ENCODE peak calls at places on chromosomes 7 and 10, in five cellular contexts. One of them, this sample, is unnamed.

GRCh38 chr7:100489824-100490223 is 6.1 kb downstream of the NYAP1 start:
- DNase-seq in BE2C: peak; percentile 99
- DNase-seq in activated CD4-positive, alpha-beta memory T cell treated with anti-CD3 and anti-CD28 coated beads for 36 hours: peak; percentile 48
- DNase-seq in AG09309: no peak
- DNase-seq in NT2/D1: peak; percentile 99
- DNase-seq in this sample: peak; percentile 61

GRCh38 chr10:70652761-70653657 is 19.3 kb upstream of the ADAMTS14 start:
- DNase-seq in activated CD4-positive, alpha-beta memory T cell treated with anti-CD3 and anti-CD28 coated beads for 36 hours: no peak
- DNase-seq in AG09309: peak; percentile 95
- DNase-seq in BE2C: peak; percentile 80
- DNase-seq in NT2/D1: no peak
- DNase-seq in this sample: no peak

GRCh38 chr7:130881091-130881798 is 147.2 kb upstream of the KLF14 start:
- DNase-seq in NT2/D1: no peak
- DNase-seq in AG09309: no peak
- DNase-seq in activated CD4-positive, alpha-beta memory T cell treated with anti-CD3 and anti-CD28 coated beads for 36 hours: no peak
- DNase-seq in BE2C: no peak
- DNase-seq in this sample: no peak

GRCh38 chr7:69651101-69651590 is 52.9 kb downstream of the AUTS2 start:
- DNase-seq in BE2C: no peak
- DNase-seq in activated CD4-positive, alpha-beta memory T cell treated with anti-CD3 and anti-CD28 coated beads for 36 hours: no peak
- DNase-seq in AG09309: no peak
- DNase-seq in NT2/D1: no peak
- DNase-seq in this sample: peak; percentile 29

GRCh38 chr7:5422324-5423271 is 1.0 kb downstream of the TNRC18 start:
- DNase-seq in AG09309: no peak
- DNase-seq in activated CD4-positive, alpha-beta memory T cell treated with anti-CD3 and anti-CD28 coated beads for 36 hours: no peak
- DNase-seq in BE2C: no peak
- DNase-seq in NT2/D1: no peak
- DNase-seq in this sample: peak; percentile 45

GRCh38 chr7:76358478-76359110 is at the start of gene YWHAG:
- DNase-seq in BE2C: peak; percentile 93
- DNase-seq in NT2/D1: peak; percentile 67
- DNase-seq in AG09309: no peak
- DNase-seq in activated CD4-positive, alpha-beta memory T cell treated with anti-CD3 and anti-CD28 coated beads for 36 hours: peak; percentile 93
- DNase-seq in this sample: peak; percentile 88

GRCh38 chr10:25934673-25935139 is 677 bp downstream of the MYO3A start:
- DNase-seq in activated CD4-positive, alpha-beta memory T cell treated with anti-CD3 and anti-CD28 coated beads for 36 hours: peak; percentile 17
- DNase-seq in AG09309: no peak
- DNase-seq in NT2/D1: peak; percentile 16
- DNase-seq in BE2C: no peak
- DNase-seq in this sample: peak; percentile 61

GRCh38 chr10:52949899-52950298 is 177.3 kb upstream of the MBL2 start:
- DNase-seq in NT2/D1: no peak
- DNase-seq in activated CD4-positive, alpha-beta memory T cell treated with anti-CD3 and anti-CD28 coated beads for 36 hours: no peak
- DNase-seq in AG09309: no peak
- DNase-seq in BE2C: no peak
- DNase-seq in this sample: no peak

GRCh38 chr10:51162002-51162401 is 87.7 kb downstream of the PRKG1 start:
- DNase-seq in BE2C: no peak
- DNase-seq in AG09309: no peak
- DNase-seq in NT2/D1: peak; percentile 30
- DNase-seq in activated CD4-positive, alpha-beta memory T cell treated with anti-CD3 and anti-CD28 coated beads for 36 hours: no peak
- DNase-seq in this sample: no peak

GRCh38 chr7:21869785-21870402 is 75.8 kb downstream of the CDCA7L start:
- DNase-seq in activated CD4-positive, alpha-beta memory T cell treated with anti-CD3 and anti-CD28 coated beads for 36 hours: no peak
- DNase-seq in BE2C: no peak
- DNase-seq in NT2/D1: no peak
- DNase-seq in AG09309: no peak
- DNase-seq in this sample: no peak

GRCh38 chr10:124693801-124694416 is 50.3 kb downstream of the FAM53B start:
- DNase-seq in AG09309: no peak
- DNase-seq in NT2/D1: no peak
- DNase-seq in activated CD4-positive, alpha-beta memory T cell treated with anti-CD3 and anti-CD28 coated beads for 36 hours: peak; percentile 62
- DNase-seq in BE2C: no peak
- DNase-seq in this sample: no peak

GRCh38 chr10:89391882-89392756 is at the start of gene IFIT1:
- DNase-seq in BE2C: peak; percentile 32
- DNase-seq in AG09309: peak; percentile 92
- DNase-seq in activated CD4-positive, alpha-beta memory T cell treated with anti-CD3 and anti-CD28 coated beads for 36 hours: peak; percentile 47
- DNase-seq in NT2/D1: no peak
- DNase-seq in this sample: peak; percentile 44

GRCh38 chr10:28382520-28383269 is 79.8 kb upstream of the MPP7 start:
- DNase-seq in NT2/D1: no peak
- DNase-seq in AG09309: peak; percentile 70
- DNase-seq in BE2C: no peak
- DNase-seq in activated CD4-positive, alpha-beta memory T cell treated with anti-CD3 and anti-CD28 coated beads for 36 hours: no peak
- DNase-seq in this sample: no peak

GRCh38 chr7:88306590-88307048 is at the start of gene STEAP4:
- DNase-seq in NT2/D1: peak; percentile 49
- DNase-seq in activated CD4-positive, alpha-beta memory T cell treated with anti-CD3 and anti-CD28 coated beads for 36 hours: no peak
- DNase-seq in BE2C: no peak
- DNase-seq in AG09309: no peak
- DNase-seq in this sample: peak; percentile 0

GRCh38 chr10:101099901-101100300 is 31.2 kb upstream of the TLX1 start:
- DNase-seq in NT2/D1: no peak
- DNase-seq in AG09309: no peak
- DNase-seq in BE2C: no peak
- DNase-seq in activated CD4-positive, alpha-beta memory T cell treated with anti-CD3 and anti-CD28 coated beads for 36 hours: no peak
- DNase-seq in this sample: no peak

GRCh38 chr7:41732279-41733062 is 29.6 kb upstream of the INHBA start:
- DNase-seq in BE2C: no peak
- DNase-seq in activated CD4-positive, alpha-beta memory T cell treated with anti-CD3 and anti-CD28 coated beads for 36 hours: no peak
- DNase-seq in NT2/D1: no peak
- DNase-seq in AG09309: no peak
- DNase-seq in this sample: no peak

GRCh38 chr10:86668297-86669165 is at the start of gene LDB3:
- DNase-seq in AG09309: no peak
- DNase-seq in activated CD4-positive, alpha-beta memory T cell treated with anti-CD3 and anti-CD28 coated beads for 36 hours: no peak
- DNase-seq in NT2/D1: no peak
- DNase-seq in BE2C: peak; percentile 93
- DNase-seq in this sample: no peak

GRCh38 chr7:35260254-35260653 is 6.4 kb upstream of the TBX20 start:
- DNase-seq in BE2C: no peak
- DNase-seq in AG09309: no peak
- DNase-seq in activated CD4-positive, alpha-beta memory T cell treated with anti-CD3 and anti-CD28 coated beads for 36 hours: no peak
- DNase-seq in NT2/D1: no peak
- DNase-seq in this sample: no peak

GRCh38 chr7:76383089-76383944 is 24.5 kb upstream of the YWHAG start:
- DNase-seq in NT2/D1: no peak
- DNase-seq in AG09309: no peak
- DNase-seq in BE2C: peak; percentile 38
- DNase-seq in activated CD4-positive, alpha-beta memory T cell treated with anti-CD3 and anti-CD28 coated beads for 36 hours: no peak
- DNase-seq in this sample: no peak

GRCh38 chr7:97973206-97973658 is 16.8 kb downstream of the OCM2 start:
- DNase-seq in activated CD4-positive, alpha-beta memory T cell treated with anti-CD3 and anti-CD28 coated beads for 36 hours: no peak
- DNase-seq in BE2C: peak; percentile 26
- DNase-seq in NT2/D1: no peak
- DNase-seq in AG09309: no peak
- DNase-seq in this sample: no peak

GRCh38 chr7:86968618-86969017 is 90.8 kb downstream of the ELAPOR2 start:
- DNase-seq in NT2/D1: no peak
- DNase-seq in AG09309: no peak
- DNase-seq in BE2C: no peak
- DNase-seq in activated CD4-positive, alpha-beta memory T cell treated with anti-CD3 and anti-CD28 coated beads for 36 hours: no peak
- DNase-seq in this sample: no peak

GRCh38 chr7:40221836-40222235 is 87.0 kb downstream of the SUGCT start:
- DNase-seq in BE2C: no peak
- DNase-seq in AG09309: peak; percentile 87
- DNase-seq in NT2/D1: no peak
- DNase-seq in activated CD4-positive, alpha-beta memory T cell treated with anti-CD3 and anti-CD28 coated beads for 36 hours: no peak
- DNase-seq in this sample: no peak

GRCh38 chr10:58806970-58807630 is 294.4 kb downstream of the BICC1 start:
- DNase-seq in AG09309: no peak
- DNase-seq in BE2C: no peak
- DNase-seq in NT2/D1: no peak
- DNase-seq in activated CD4-positive, alpha-beta memory T cell treated with anti-CD3 and anti-CD28 coated beads for 36 hours: no peak
- DNase-seq in this sample: no peak

GRCh38 chr10:60206735-60207134 is 182.9 kb downstream of the ANK3 start:
- DNase-seq in activated CD4-positive, alpha-beta memory T cell treated with anti-CD3 and anti-CD28 coated beads for 36 hours: no peak
- DNase-seq in NT2/D1: no peak
- DNase-seq in BE2C: no peak
- DNase-seq in AG09309: no peak
- DNase-seq in this sample: no peak

GRCh38 chr7:158237672-158238335 is 349.8 kb downstream of the PTPRN2 start:
- DNase-seq in AG09309: no peak
- DNase-seq in BE2C: no peak
- DNase-seq in NT2/D1: no peak
- DNase-seq in activated CD4-positive, alpha-beta memory T cell treated with anti-CD3 and anti-CD28 coated beads for 36 hours: no peak
- DNase-seq in this sample: no peak

GRCh38 chr7:129553861-129554530 is 51.7 kb downstream of the SMKR1 start:
- DNase-seq in NT2/D1: no peak
- DNase-seq in BE2C: peak; percentile 55
- DNase-seq in AG09309: no peak
- DNase-seq in activated CD4-positive, alpha-beta memory T cell treated with anti-CD3 and anti-CD28 coated beads for 36 hours: peak; percentile 72
- DNase-seq in this sample: peak; percentile 8

GRCh38 chr10:34297551-34298370 is 517.3 kb downstream of the PARD3 start:
- DNase-seq in activated CD4-positive, alpha-beta memory T cell treated with anti-CD3 and anti-CD28 coated beads for 36 hours: no peak
- DNase-seq in NT2/D1: no peak
- DNase-seq in AG09309: no peak
- DNase-seq in BE2C: no peak
- DNase-seq in this sample: no peak

GRCh38 chr10:4529266-4529665 is 296.7 kb upstream of the AKR1E2 start:
- DNase-seq in activated CD4-positive, alpha-beta memory T cell treated with anti-CD3 and anti-CD28 coated beads for 36 hours: no peak
- DNase-seq in AG09309: no peak
- DNase-seq in BE2C: no peak
- DNase-seq in NT2/D1: no peak
- DNase-seq in this sample: no peak

GRCh38 chr7:2735744-2736143 is 47.7 kb downstream of the AMZ1 start:
- DNase-seq in activated CD4-positive, alpha-beta memory T cell treated with anti-CD3 and anti-CD28 coated beads for 36 hours: no peak
- DNase-seq in AG09309: no peak
- DNase-seq in BE2C: no peak
- DNase-seq in NT2/D1: no peak
- DNase-seq in this sample: no peak

GRCh38 chr7:155066417-155066950 is 3.6 kb upstream of the HTR5A start:
- DNase-seq in NT2/D1: no peak
- DNase-seq in AG09309: peak; percentile 39
- DNase-seq in activated CD4-positive, alpha-beta memory T cell treated with anti-CD3 and anti-CD28 coated beads for 36 hours: no peak
- DNase-seq in BE2C: no peak
- DNase-seq in this sample: no peak

GRCh38 chr7:45985902-45986301 is 64.8 kb upstream of the IGFBP3 start:
- DNase-seq in BE2C: no peak
- DNase-seq in AG09309: peak; percentile 49
- DNase-seq in activated CD4-positive, alpha-beta memory T cell treated with anti-CD3 and anti-CD28 coated beads for 36 hours: no peak
- DNase-seq in NT2/D1: no peak
- DNase-seq in this sample: no peak

GRCh38 chr7:116271980-116272886 is 61.9 kb downstream of the TES start:
- DNase-seq in BE2C: no peak
- DNase-seq in activated CD4-positive, alpha-beta memory T cell treated with anti-CD3 and anti-CD28 coated beads for 36 hours: no peak
- DNase-seq in NT2/D1: no peak
- DNase-seq in AG09309: peak; percentile 85
- DNase-seq in this sample: no peak

GRCh38 chr7:92133133-92133736 is 1.0 kb downstream of the CYP51A1 start:
- DNase-seq in AG09309: no peak
- DNase-seq in activated CD4-positive, alpha-beta memory T cell treated with anti-CD3 and anti-CD28 coated beads for 36 hours: no peak
- DNase-seq in BE2C: no peak
- DNase-seq in NT2/D1: no peak
- DNase-seq in this sample: no peak

GRCh38 chr10:100364735-100365391 is 17.8 kb downstream of the SCD start:
- DNase-seq in BE2C: peak; percentile 75
- DNase-seq in NT2/D1: no peak
- DNase-seq in AG09309: peak; percentile 47
- DNase-seq in activated CD4-positive, alpha-beta memory T cell treated with anti-CD3 and anti-CD28 coated beads for 36 hours: no peak
- DNase-seq in this sample: no peak

GRCh38 chr10:80471009-80471408 is 16.9 kb downstream of the TSPAN14 start:
- DNase-seq in activated CD4-positive, alpha-beta memory T cell treated with anti-CD3 and anti-CD28 coated beads for 36 hours: peak; percentile 76
- DNase-seq in AG09309: no peak
- DNase-seq in NT2/D1: no peak
- DNase-seq in BE2C: no peak
- DNase-seq in this sample: no peak

GRCh38 chr7:36708765-36709164 is 15.5 kb downstream of the AOAH start:
- DNase-seq in activated CD4-positive, alpha-beta memory T cell treated with anti-CD3 and anti-CD28 coated beads for 36 hours: no peak
- DNase-seq in AG09309: no peak
- DNase-seq in NT2/D1: no peak
- DNase-seq in BE2C: no peak
- DNase-seq in this sample: no peak